ENCODE peak calls at places on chromosomes 6 and 20, in five cellular contexts. One of them, this sample, is unnamed.

GRCh38 chr6:39209360-39209811 is 19.9 kb downstream of the KCNK5 start:
- DNase-seq in IMR-90: no peak
- DNase-seq in fibroblast of mammary gland: no peak
- DNase-seq in body of pancreas: no peak
- DNase-seq in upper lobe of right lung: no peak
- DNase-seq in this sample: no peak

GRCh38 chr6:17289491-17290106 is 8.4 kb downstream of the RBM24 start:
- DNase-seq in IMR-90: peak; percentile 60
- DNase-seq in fibroblast of mammary gland: peak; percentile 56
- DNase-seq in body of pancreas: peak; percentile 60
- DNase-seq in upper lobe of right lung: peak; percentile 79
- DNase-seq in this sample: peak; percentile 25

GRCh38 chr6:141110486-141110885 is 1022.2 kb upstream of the GJE1 start:
- DNase-seq in IMR-90: peak; percentile 57
- DNase-seq in body of pancreas: no peak
- DNase-seq in fibroblast of mammary gland: peak; percentile 62
- DNase-seq in upper lobe of right lung: no peak
- DNase-seq in this sample: peak; percentile 79

GRCh38 chr20:61356171-61356570 is 104.1 kb downstream of the CDH4 start:
- DNase-seq in IMR-90: no peak
- DNase-seq in body of pancreas: no peak
- DNase-seq in fibroblast of mammary gland: no peak
- DNase-seq in upper lobe of right lung: no peak
- DNase-seq in this sample: no peak

GRCh38 chr20:41050361-41051019 is 21.9 kb downstream of the TOP1 start:
- DNase-seq in fibroblast of mammary gland: peak; percentile 33
- DNase-seq in upper lobe of right lung: no peak
- DNase-seq in body of pancreas: no peak
- DNase-seq in IMR-90: peak; percentile 68
- DNase-seq in this sample: peak; percentile 68

GRCh38 chr6:38248500-38249234 is 391.1 kb downstream of the BTBD9 start:
- DNase-seq in IMR-90: peak; percentile 33
- DNase-seq in fibroblast of mammary gland: peak; percentile 73
- DNase-seq in body of pancreas: no peak
- DNase-seq in upper lobe of right lung: no peak
- DNase-seq in this sample: no peak

GRCh38 chr6:50952092-50952932 is 133.6 kb downstream of the TFAP2B start:
- DNase-seq in upper lobe of right lung: no peak
- DNase-seq in IMR-90: no peak
- DNase-seq in fibroblast of mammary gland: peak; percentile 1
- DNase-seq in body of pancreas: no peak
- DNase-seq in this sample: no peak

GRCh38 chr6:157561929-157562810 is 181.2 kb downstream of the ZDHHC14 start:
- DNase-seq in fibroblast of mammary gland: no peak
- DNase-seq in body of pancreas: no peak
- DNase-seq in IMR-90: no peak
- DNase-seq in upper lobe of right lung: no peak
- DNase-seq in this sample: no peak

GRCh38 chr6:169719117-169719516 is 5.2 kb downstream of the PHF10 start:
- DNase-seq in IMR-90: peak; percentile 50
- DNase-seq in body of pancreas: no peak
- DNase-seq in fibroblast of mammary gland: no peak
- DNase-seq in upper lobe of right lung: no peak
- DNase-seq in this sample: peak; percentile 23

GRCh38 chr20:25005220-25005619 is 12.7 kb upstream of the APMAP start:
- DNase-seq in fibroblast of mammary gland: peak; percentile 6
- DNase-seq in upper lobe of right lung: peak; percentile 27
- DNase-seq in body of pancreas: peak; percentile 50
- DNase-seq in IMR-90: peak; percentile 4
- DNase-seq in this sample: peak; percentile 10

DNA sequence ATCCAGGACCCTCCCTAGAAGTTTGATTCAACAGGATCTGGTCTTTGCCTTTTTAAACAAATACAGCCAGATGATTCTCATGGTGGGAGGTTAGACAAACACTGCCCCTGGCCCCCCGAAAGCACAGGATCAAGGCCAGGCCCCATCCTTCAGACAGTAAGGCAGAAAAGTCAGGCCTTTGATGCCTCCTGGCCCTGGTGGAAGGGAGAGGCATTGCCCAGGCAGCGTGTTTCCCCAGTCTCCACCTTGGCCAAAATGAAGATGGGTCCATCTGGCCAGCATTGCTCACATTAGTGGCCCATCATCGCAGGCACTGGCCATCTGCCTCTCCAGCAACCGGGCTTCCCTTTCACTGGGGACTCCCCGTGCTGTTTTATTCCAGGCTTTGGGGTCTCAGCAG is 4.3 kb downstream of the SULF2 start:
- DNase-seq in fibroblast of mammary gland: no peak
- DNase-seq in body of pancreas: no peak
- DNase-seq in upper lobe of right lung: no peak
- DNase-seq in IMR-90: no peak
- DNase-seq in this sample: no peak
- TF ChIP-seq CTCF in fibroblast of mammary gland: no peak
- TF ChIP-seq CTCF in body of pancreas: no peak
- TF ChIP-seq CTCF in upper lobe of right lung: no peak
- TF ChIP-seq CTCF in IMR-90: no peak
- TF ChIP-seq CTCF in this sample: no peak

GRCh38 chr20:51995551-51995951 is 193.2 kb upstream of the SALL4 start:
- DNase-seq in fibroblast of mammary gland: peak; percentile 28
- DNase-seq in body of pancreas: no peak
- DNase-seq in IMR-90: no peak
- DNase-seq in upper lobe of right lung: no peak
- DNase-seq in this sample: peak; percentile 27

GRCh38 chr20:51995038-51995437 is 192.7 kb upstream of the SALL4 start:
- DNase-seq in fibroblast of mammary gland: peak; percentile 10
- DNase-seq in IMR-90: peak; percentile 13
- DNase-seq in upper lobe of right lung: no peak
- DNase-seq in body of pancreas: no peak
- DNase-seq in this sample: no peak
- H3K4me3 ChIP-seq in fibroblast of mammary gland: no peak overlapping the region
- H3K4me3 ChIP-seq in IMR-90: no peak overlapping the region
- H3K4me3 ChIP-seq in upper lobe of right lung: no peak overlapping the region
- H3K4me3 ChIP-seq in body of pancreas: no peak overlapping the region
- H3K4me3 ChIP-seq in this sample: no peak overlapping the region

GRCh38 chr6:40672118-40672517 is 85.0 kb upstream of the LRFN2 start:
- DNase-seq in body of pancreas: no peak
- DNase-seq in fibroblast of mammary gland: no peak
- DNase-seq in upper lobe of right lung: no peak
- DNase-seq in IMR-90: no peak
- DNase-seq in this sample: no peak
- TF ChIP-seq CTCF in body of pancreas: no peak
- TF ChIP-seq CTCF in fibroblast of mammary gland: no peak
- TF ChIP-seq CTCF in upper lobe of right lung: no peak
- TF ChIP-seq CTCF in IMR-90: no peak
- TF ChIP-seq CTCF in this sample: no peak

GRCh38 chr6:13927203-13927602 is 2.5 kb downstream of the RNF182 start:
- DNase-seq in body of pancreas: no peak
- DNase-seq in fibroblast of mammary gland: no peak
- DNase-seq in IMR-90: no peak
- DNase-seq in upper lobe of right lung: no peak
- DNase-seq in this sample: no peak

GRCh38 chr6:13926378-13926777 is 1.6 kb downstream of the RNF182 start:
- DNase-seq in upper lobe of right lung: no peak
- DNase-seq in body of pancreas: no peak
- DNase-seq in IMR-90: no peak
- DNase-seq in fibroblast of mammary gland: no peak
- DNase-seq in this sample: no peak

GRCh38 chr6:13924146-13924948 is 405 bp upstream of the RNF182 start:
- DNase-seq in body of pancreas: peak; percentile 26
- DNase-seq in IMR-90: peak; percentile 36
- DNase-seq in upper lobe of right lung: peak; percentile 76
- DNase-seq in fibroblast of mammary gland: peak; percentile 39
- DNase-seq in this sample: peak; percentile 37

GRCh38 chr6:13923527-13924145 is 1.1 kb upstream of the RNF182 start:
- DNase-seq in fibroblast of mammary gland: peak; percentile 72
- DNase-seq in body of pancreas: no peak
- DNase-seq in IMR-90: peak; percentile 65
- DNase-seq in upper lobe of right lung: no peak
- DNase-seq in this sample: peak; percentile 21

DNA sequence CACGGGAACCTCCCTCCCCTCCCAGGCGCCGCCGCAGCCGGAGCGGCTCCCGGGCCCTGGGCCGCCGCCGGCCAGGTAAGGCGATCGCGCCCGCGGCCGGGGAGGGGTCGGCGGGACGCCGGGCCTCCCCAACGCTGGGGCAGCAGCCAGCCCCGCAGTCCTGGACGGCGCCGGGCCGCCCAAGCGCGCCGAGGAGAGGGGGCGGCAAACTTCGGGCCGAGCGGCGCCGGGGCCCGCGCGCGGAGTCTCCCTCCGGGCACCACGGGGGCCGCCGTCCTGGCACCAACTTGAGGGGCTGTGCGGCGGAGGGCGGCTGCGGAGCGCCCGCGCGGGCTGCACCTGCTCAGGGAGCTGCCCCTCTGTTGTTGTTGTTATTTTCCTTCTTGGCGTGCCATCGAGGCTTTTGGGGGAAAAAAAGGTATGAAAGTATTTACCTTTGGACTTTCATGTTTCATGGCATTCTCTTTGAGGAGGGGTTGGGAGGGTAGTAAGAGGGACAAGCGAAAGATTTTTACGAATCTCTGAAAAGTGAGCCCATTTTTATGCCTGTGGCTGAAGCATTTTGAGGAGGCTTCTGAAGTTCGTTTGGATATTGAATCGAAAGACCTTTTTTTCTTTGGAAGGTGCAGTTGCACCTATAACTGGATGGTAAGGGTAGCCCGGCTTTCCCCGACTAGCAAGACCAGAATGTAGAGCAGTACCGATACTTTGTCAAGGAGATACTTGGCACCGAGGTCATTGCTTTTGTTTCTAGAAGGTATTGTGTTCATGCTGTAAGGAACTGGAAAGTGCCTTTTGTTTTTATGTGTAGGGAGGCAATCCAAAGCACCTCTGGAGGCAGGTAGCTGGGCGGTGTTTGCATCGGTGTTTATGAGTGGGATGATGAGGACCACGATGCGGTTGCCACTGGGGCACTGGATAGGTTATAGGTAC is at the start of gene RNF182:
- DNase-seq in upper lobe of right lung: no peak
- DNase-seq in fibroblast of mammary gland: no peak
- DNase-seq in body of pancreas: no peak
- DNase-seq in IMR-90: no peak
- DNase-seq in this sample: no peak
- H3K4me3 ChIP-seq in upper lobe of right lung: peak within 1 kb of the TSS; percentile 48
- H3K4me3 ChIP-seq in fibroblast of mammary gland: peak within 1 kb of the TSS; percentile 50
- H3K4me3 ChIP-seq in body of pancreas: no peak within 1 kb of the TSS
- H3K4me3 ChIP-seq in IMR-90: peak within 1 kb of the TSS; percentile 57
- H3K4me3 ChIP-seq in this sample: peak within 1 kb of the TSS; percentile 40

GRCh38 chr6:153032255-153032882 is 29.9 kb upstream of the MTRF1L start:
- DNase-seq in upper lobe of right lung: no peak
- DNase-seq in body of pancreas: no peak
- DNase-seq in IMR-90: peak; percentile 81
- DNase-seq in fibroblast of mammary gland: peak; percentile 83
- DNase-seq in this sample: peak; percentile 87
- TF ChIP-seq CTCF in upper lobe of right lung: peak; percentile 48
- TF ChIP-seq CTCF in body of pancreas: peak; percentile 60
- TF ChIP-seq CTCF in IMR-90: peak; percentile 65
- TF ChIP-seq CTCF in fibroblast of mammary gland: peak; percentile 32
- TF ChIP-seq CTCF in this sample: peak; percentile 46

GRCh38 chr6:150069707-150070106 is 786 bp upstream of the ULBP3 start:
- DNase-seq in upper lobe of right lung: no peak
- DNase-seq in fibroblast of mammary gland: no peak
- DNase-seq in IMR-90: no peak
- DNase-seq in body of pancreas: peak; percentile 78
- DNase-seq in this sample: no peak

GRCh38 chr6:150070236-150070860 is 1.4 kb upstream of the ULBP3 start:
- DNase-seq in fibroblast of mammary gland: no peak
- DNase-seq in upper lobe of right lung: no peak
- DNase-seq in body of pancreas: no peak
- DNase-seq in IMR-90: no peak
- DNase-seq in this sample: no peak

GRCh38 chr6:150074651-150075416 is 5.9 kb upstream of the ULBP3 start:
- DNase-seq in body of pancreas: no peak
- DNase-seq in upper lobe of right lung: no peak
- DNase-seq in IMR-90: no peak
- DNase-seq in fibroblast of mammary gland: no peak
- DNase-seq in this sample: peak; percentile 67

GRCh38 chr6:150068786-150069648 is at the start of gene ULBP3:
- DNase-seq in IMR-90: peak; percentile 93
- DNase-seq in upper lobe of right lung: peak; percentile 96
- DNase-seq in body of pancreas: peak; percentile 95
- DNase-seq in fibroblast of mammary gland: peak; percentile 94
- DNase-seq in this sample: peak; percentile 95

GRCh38 chr6:150072201-150072600 is 3.3 kb upstream of the ULBP3 start:
- DNase-seq in upper lobe of right lung: peak; percentile 94
- DNase-seq in fibroblast of mammary gland: peak; percentile 56
- DNase-seq in IMR-90: peak; percentile 16
- DNase-seq in body of pancreas: peak; percentile 83
- DNase-seq in this sample: no peak
- H3K4me3 ChIP-seq in upper lobe of right lung: no peak overlapping the region
- H3K4me3 ChIP-seq in fibroblast of mammary gland: no peak overlapping the region
- H3K4me3 ChIP-seq in IMR-90: no peak overlapping the region
- H3K4me3 ChIP-seq in body of pancreas: no peak overlapping the region
- H3K4me3 ChIP-seq in this sample: no peak overlapping the region

GRCh38 chr6:162736933-162737332 is 9.2 kb downstream of the PACRG start:
- DNase-seq in fibroblast of mammary gland: no peak
- DNase-seq in upper lobe of right lung: no peak
- DNase-seq in body of pancreas: peak; percentile 9
- DNase-seq in IMR-90: no peak
- DNase-seq in this sample: no peak
- TF ChIP-seq CTCF in fibroblast of mammary gland: peak; percentile 4
- TF ChIP-seq CTCF in upper lobe of right lung: peak; percentile 31
- TF ChIP-seq CTCF in body of pancreas: peak; percentile 46
- TF ChIP-seq CTCF in IMR-90: no peak
- TF ChIP-seq CTCF in this sample: no peak

DNA sequence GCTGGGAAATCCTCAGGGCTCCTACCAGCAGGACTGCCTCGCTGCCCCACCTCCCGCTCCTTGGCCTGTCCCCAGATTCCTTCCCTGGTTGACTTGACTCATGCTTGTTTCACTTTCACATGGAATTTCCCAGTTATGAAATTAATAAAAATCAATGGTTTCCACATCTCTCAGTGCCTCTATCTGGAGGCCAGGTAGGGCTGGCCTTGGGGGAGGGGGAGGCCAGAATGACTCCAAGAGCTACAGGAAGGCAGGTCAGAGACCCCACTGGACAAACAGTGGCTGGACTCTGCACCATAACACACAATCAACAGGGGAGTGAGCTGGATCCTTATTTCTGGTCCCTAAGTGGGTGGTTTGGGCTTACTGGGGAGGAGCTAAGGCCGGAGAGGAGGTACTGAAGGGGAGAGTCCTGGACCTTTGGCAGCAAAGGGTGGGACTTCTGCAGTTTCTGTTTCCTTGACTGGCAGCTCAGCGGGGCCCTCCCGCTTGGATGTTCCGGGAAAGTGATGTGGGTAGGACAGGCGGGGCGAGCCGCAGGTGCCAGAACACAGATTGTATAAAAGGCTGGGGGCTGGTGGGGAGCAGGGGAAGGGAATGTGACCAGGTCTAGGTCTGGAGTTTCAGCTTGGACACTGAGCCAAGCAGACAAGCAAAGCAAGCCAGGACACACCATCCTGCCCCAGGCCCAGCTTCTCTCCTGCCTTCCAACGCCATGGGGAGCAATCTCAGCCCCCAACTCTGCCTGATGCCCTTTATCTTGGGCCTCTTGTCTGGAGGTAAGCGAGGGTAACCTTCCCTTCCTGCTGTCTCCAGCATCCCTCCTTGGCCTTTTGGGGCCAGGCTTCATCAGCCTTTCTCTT is at the start of gene CFB:
- DNase-seq in fibroblast of mammary gland: peak; percentile 88
- DNase-seq in IMR-90: peak; percentile 86
- DNase-seq in body of pancreas: peak; percentile 91
- DNase-seq in upper lobe of right lung: peak; percentile 79
- DNase-seq in this sample: peak; percentile 90
- H3K4me3 ChIP-seq in fibroblast of mammary gland: peak within 1 kb of the TSS; percentile 36
- H3K4me3 ChIP-seq in IMR-90: peak within 1 kb of the TSS; percentile 3
- H3K4me3 ChIP-seq in body of pancreas: no peak within 1 kb of the TSS
- H3K4me3 ChIP-seq in upper lobe of right lung: peak within 1 kb of the TSS; percentile 23
- H3K4me3 ChIP-seq in this sample: peak within 1 kb of the TSS; percentile 34

This sample was measured in fibroblast of pulmonary artery.